ENCODE peak calls at places on chromosomes 3 and 15, in eight cellular contexts. A, O, M, J, S, E, V and Y are unnamed samples.

GRCh38 chr3:5045961-5046360 is 66.7 kb downstream of the BHLHE40 start:
- DNase-seq in E (no peak), M (no peak), S (no peak), J (no peak), V (no peak), A (no peak), O (no peak), Y (no peak)

GRCh38 chr3:142987080-142987700 is 14.2 kb upstream of the U2SURP start:
- DNase-seq in V (no peak), O (no peak), M (peak; percentile 48), E (no peak), J (no peak), A (no peak), S (peak; percentile 66), Y (peak; percentile 51)

GRCh38 chr3:183427206-183428139 is 946 bp downstream of the MCF2L2 start:
- DNase-seq in V (no peak), M (no peak), S (no peak), J (no peak), E (peak; percentile 14), O (no peak), A (no peak), Y (no peak)

GRCh38 chr15:25693321-25694237 is 169.5 kb downstream of the ATP10A start:
- DNase-seq in J (peak; percentile 31), O (no peak), E (no peak), A (no peak), M (no peak), S (peak; percentile 63), V (peak; percentile 32), Y (no peak)

GRCh38 chr3:64392001-64392400 is 166.7 kb upstream of the PRICKLE2 start:
- DNase-seq in O (no peak), M (no peak), A (no peak), S (no peak), E (no peak), V (no peak), J (no peak), Y (no peak)

GRCh38 chr15:70271422-70272088 is 173.8 kb upstream of the TLE3 start:
- DNase-seq in E (peak; percentile 50), O (peak; percentile 90), J (no peak), A (peak; percentile 94), S (peak; percentile 18), V (peak; percentile 61), M (peak; percentile 91), Y (peak; percentile 96)

GRCh38 chr3:46998852-46999515 is 19.5 kb downstream of the NBEAL2 start:
- DNase-seq in A (no peak), J (no peak), V (no peak), S (no peak), E (no peak), M (no peak), O (no peak), Y (no peak)

GRCh38 chr3:15768421-15769255 is 29.1 kb downstream of the ANKRD28 start:
- DNase-seq in V (no peak), A (peak; percentile 92), S (peak; percentile 54), O (peak; percentile 33), E (no peak), J (no peak), M (peak; percentile 76), Y (peak; percentile 93)

GRCh38 chr3:12981631-12982265 is 91.5 kb downstream of the IQSEC1 start:
- DNase-seq in V (no peak), M (peak; percentile 25), S (no peak), J (no peak), O (no peak), A (no peak), E (no peak), Y (no peak)

GRCh38 chr15:84034831-84035753 is 200.5 kb upstream of the GOLGA6L4 start:
- DNase-seq in S (peak; percentile 61), M (peak; percentile 5), O (no peak), V (no peak), A (peak; percentile 20), J (no peak), E (no peak), Y (peak; percentile 27)